ENCODE peak calls at places on chromosomes 13 and 19, in ten cellular contexts. M is A172; Z is EL; I is AG09319; H is bronchial epithelial cell; V is COR-L47; O is stimulated activated CD4-positive, alpha-beta T cell treated with anti-CD3 and anti-CD28 coated beads, Interleukin-15, amount 100 ng/mL, for 24 hours; D is lower lobe of right lung; X is lung; T is mesendoderm. U is an unnamed sample.

GRCh38 chr13:22428188-22428828 is 752.5 kb upstream of the SGCG start:
- DNase-seq in D (no peak), H (no peak), I (no peak), O (no peak), V (no peak), X (no peak), M (peak; percentile 4), Z (no peak), T (peak; percentile 63), U (no peak)

GRCh38 chr13:75061909-75062308 is 420.1 kb downstream of the TBC1D4 start:
- DNase-seq in M (no peak), V (no peak), T (no peak), Z (no peak), X (no peak), O (no peak), I (no peak), H (no peak), D (no peak), U (no peak)

GRCh38 chr13:50322006-50322405 is 306.8 kb downstream of the KCNRG start:
- DNase-seq in I (no peak), T (no peak), X (no peak), O (no peak), D (no peak), Z (no peak), V (no peak), M (no peak), H (no peak), U (no peak)

GRCh38 chr19:56155124-56155687 is 14.1 kb downstream of the ZNF444 start:
- DNase-seq in H (no peak), O (peak; percentile 16), T (peak; percentile 70), V (no peak), D (no peak), Z (no peak), I (no peak), X (no peak), M (no peak), U (peak; percentile 33)

GRCh38 chr19:44737238-44738160 is 11.0 kb upstream of the BCL3 start:
- DNase-seq in M (no peak), D (no peak), I (no peak), V (no peak), O (no peak), H (no peak), T (no peak), Z (no peak), X (no peak), U (peak; percentile 10)

GRCh38 chr19:54937926-54938325 is 9.4 kb downstream of the NLRP7 start:
- DNase-seq in V (no peak), M (peak; percentile 19), H (no peak), D (no peak), X (no peak), O (no peak), I (no peak), T (no peak), Z (no peak), U (peak; percentile 8)

GRCh38 chr19:44113784-44114390 is 688 bp downstream of the ZNF225 start:
- DNase-seq in Z (peak; percentile 18), M (peak; percentile 11), X (peak; percentile 30), H (peak; percentile 1), T (peak; percentile 15), O (peak; percentile 2), I (no peak), V (no peak), D (no peak), U (peak; percentile 11)

GRCh38 chr13:92137519-92137918 is 739.1 kb downstream of the GPC5 start:
- DNase-seq in M (no peak), I (no peak), H (no peak), Z (no peak), O (no peak), V (no peak), X (no peak), D (no peak), T (no peak), U (no peak)